ENCODE peak calls at places on chromosomes 16 and 17, in seven cellular contexts. One of them, this sample, is unnamed.

GRCh38 chr17:57302690-57303089 is 46.4 kb downstream of the MSI2 start:
- DNase-seq in bronchial epithelial cell: no peak
- DNase-seq in left ventricle myocardium inferior: no peak
- DNase-seq in heart right ventricle: no peak
- DNase-seq in astrocyte of the cerebellum: no peak
- DNase-seq in CD8-positive, alpha-beta T cell: no peak
- DNase-seq in breast epithelium: no peak
- DNase-seq in this sample: no peak

GRCh38 chr16:87602005-87602790 is at the start of gene JPH3:
- DNase-seq in bronchial epithelial cell: no peak
- DNase-seq in left ventricle myocardium inferior: no peak
- DNase-seq in heart right ventricle: no peak
- DNase-seq in breast epithelium: no peak
- DNase-seq in astrocyte of the cerebellum: no peak
- DNase-seq in CD8-positive, alpha-beta T cell: no peak
- DNase-seq in this sample: no peak

GRCh38 chr17:29570521-29570920 is 2.0 kb downstream of the TP53I13 start:
- DNase-seq in breast epithelium: peak; percentile 42
- DNase-seq in left ventricle myocardium inferior: no peak
- DNase-seq in heart right ventricle: no peak
- DNase-seq in CD8-positive, alpha-beta T cell: no peak
- DNase-seq in astrocyte of the cerebellum: no peak
- DNase-seq in bronchial epithelial cell: no peak
- DNase-seq in this sample: no peak

GRCh38 chr17:17749921-17750320 is 68.7 kb downstream of the RAI1 start:
- DNase-seq in breast epithelium: no peak
- DNase-seq in left ventricle myocardium inferior: no peak
- DNase-seq in CD8-positive, alpha-beta T cell: no peak
- DNase-seq in bronchial epithelial cell: peak; percentile 76
- DNase-seq in astrocyte of the cerebellum: no peak
- DNase-seq in heart right ventricle: no peak
- DNase-seq in this sample: no peak

GRCh38 chr17:57544834-57545463 is 200.2 kb downstream of the CCDC182 start:
- DNase-seq in astrocyte of the cerebellum: no peak
- DNase-seq in breast epithelium: no peak
- DNase-seq in left ventricle myocardium inferior: no peak
- DNase-seq in heart right ventricle: no peak
- DNase-seq in bronchial epithelial cell: no peak
- DNase-seq in CD8-positive, alpha-beta T cell: no peak
- DNase-seq in this sample: no peak

GRCh38 chr16:84599528-84600202 is 18.2 kb downstream of the COTL1 start:
- DNase-seq in bronchial epithelial cell: peak; percentile 18
- DNase-seq in astrocyte of the cerebellum: peak; percentile 65
- DNase-seq in CD8-positive, alpha-beta T cell: no peak
- DNase-seq in heart right ventricle: peak; percentile 60
- DNase-seq in left ventricle myocardium inferior: peak; percentile 63
- DNase-seq in breast epithelium: no peak
- DNase-seq in this sample: no peak

GRCh38 chr17:17900615-17901520 is 64.1 kb upstream of the SREBF1 start:
- DNase-seq in astrocyte of the cerebellum: peak; percentile 95
- DNase-seq in breast epithelium: peak; percentile 72
- DNase-seq in heart right ventricle: peak; percentile 73
- DNase-seq in left ventricle myocardium inferior: peak; percentile 81
- DNase-seq in bronchial epithelial cell: peak; percentile 74
- DNase-seq in CD8-positive, alpha-beta T cell: no peak
- DNase-seq in this sample: peak; percentile 65

GRCh38 chr17:29621751-29622194 is 939 bp downstream of the CORO6 start:
- DNase-seq in bronchial epithelial cell: no peak
- DNase-seq in breast epithelium: no peak
- DNase-seq in CD8-positive, alpha-beta T cell: no peak
- DNase-seq in left ventricle myocardium inferior: no peak
- DNase-seq in astrocyte of the cerebellum: no peak
- DNase-seq in heart right ventricle: no peak
- DNase-seq in this sample: no peak

GRCh38 chr17:1709971-1710806 is at the start of gene TLCD2:
- DNase-seq in astrocyte of the cerebellum: no peak
- DNase-seq in breast epithelium: no peak
- DNase-seq in left ventricle myocardium inferior: peak; percentile 80
- DNase-seq in bronchial epithelial cell: peak; percentile 59
- DNase-seq in CD8-positive, alpha-beta T cell: no peak
- DNase-seq in heart right ventricle: peak; percentile 81
- DNase-seq in this sample: no peak

GRCh38 chr16:72241930-72242329 is 70.0 kb upstream of the PMFBP1 start:
- DNase-seq in astrocyte of the cerebellum: peak; percentile 31
- DNase-seq in heart right ventricle: no peak
- DNase-seq in CD8-positive, alpha-beta T cell: no peak
- DNase-seq in left ventricle myocardium inferior: no peak
- DNase-seq in bronchial epithelial cell: peak; percentile 50
- DNase-seq in breast epithelium: no peak
- DNase-seq in this sample: peak; percentile 10

GRCh38 chr16:31118223-31119155 is 1.0 kb downstream of the KAT8 start:
- DNase-seq in CD8-positive, alpha-beta T cell: no peak
- DNase-seq in astrocyte of the cerebellum: no peak
- DNase-seq in left ventricle myocardium inferior: no peak
- DNase-seq in breast epithelium: no peak
- DNase-seq in heart right ventricle: no peak
- DNase-seq in bronchial epithelial cell: peak; percentile 100
- DNase-seq in this sample: no peak

GRCh38 chr17:61452301-61453290 is at the start of gene TBX4:
- DNase-seq in heart right ventricle: no peak
- DNase-seq in bronchial epithelial cell: no peak
- DNase-seq in left ventricle myocardium inferior: no peak
- DNase-seq in breast epithelium: no peak
- DNase-seq in astrocyte of the cerebellum: no peak
- DNase-seq in CD8-positive, alpha-beta T cell: no peak
- DNase-seq in this sample: no peak

GRCh38 chr17:80886641-80887573 is 104.7 kb upstream of the CHMP6 start:
- DNase-seq in heart right ventricle: no peak
- DNase-seq in bronchial epithelial cell: no peak
- DNase-seq in breast epithelium: no peak
- DNase-seq in astrocyte of the cerebellum: no peak
- DNase-seq in CD8-positive, alpha-beta T cell: no peak
- DNase-seq in left ventricle myocardium inferior: peak; percentile 9
- DNase-seq in this sample: no peak

GRCh38 chr17:50221500-50222480 is 20.4 kb upstream of the COL1A1 start:
- DNase-seq in left ventricle myocardium inferior: no peak
- DNase-seq in bronchial epithelial cell: peak; percentile 91
- DNase-seq in CD8-positive, alpha-beta T cell: no peak
- DNase-seq in astrocyte of the cerebellum: no peak
- DNase-seq in breast epithelium: no peak
- DNase-seq in heart right ventricle: peak; percentile 40
- DNase-seq in this sample: no peak

GRCh38 chr17:50222922-50223321 is 21.5 kb upstream of the COL1A1 start:
- DNase-seq in bronchial epithelial cell: no peak
- DNase-seq in left ventricle myocardium inferior: no peak
- DNase-seq in breast epithelium: no peak
- DNase-seq in astrocyte of the cerebellum: no peak
- DNase-seq in heart right ventricle: no peak
- DNase-seq in CD8-positive, alpha-beta T cell: no peak
- DNase-seq in this sample: no peak

GRCh38 chr17:50220811-50221210 is 19.4 kb upstream of the COL1A1 start:
- DNase-seq in left ventricle myocardium inferior: no peak
- DNase-seq in CD8-positive, alpha-beta T cell: no peak
- DNase-seq in heart right ventricle: no peak
- DNase-seq in breast epithelium: no peak
- DNase-seq in astrocyte of the cerebellum: no peak
- DNase-seq in bronchial epithelial cell: no peak
- DNase-seq in this sample: no peak

GRCh38 chr17:50219939-50220465 is 18.6 kb upstream of the COL1A1 start:
- DNase-seq in left ventricle myocardium inferior: no peak
- DNase-seq in breast epithelium: no peak
- DNase-seq in bronchial epithelial cell: peak; percentile 25
- DNase-seq in astrocyte of the cerebellum: no peak
- DNase-seq in CD8-positive, alpha-beta T cell: no peak
- DNase-seq in heart right ventricle: peak; percentile 45
- DNase-seq in this sample: no peak

GRCh38 chr17:50225693-50226092 is 24.3 kb upstream of the COL1A1 start:
- DNase-seq in heart right ventricle: no peak
- DNase-seq in CD8-positive, alpha-beta T cell: no peak
- DNase-seq in breast epithelium: no peak
- DNase-seq in astrocyte of the cerebellum: no peak
- DNase-seq in left ventricle myocardium inferior: no peak
- DNase-seq in bronchial epithelial cell: no peak
- DNase-seq in this sample: no peak
- TF ChIP-seq CTCF in heart right ventricle: no peak
- TF ChIP-seq CTCF in CD8-positive, alpha-beta T cell: no peak
- TF ChIP-seq CTCF in breast epithelium: no peak
- TF ChIP-seq CTCF in astrocyte of the cerebellum: no peak
- TF ChIP-seq CTCF in left ventricle myocardium inferior: no peak
- TF ChIP-seq CTCF in bronchial epithelial cell: no peak
- TF ChIP-seq CTCF in this sample: no peak

GRCh38 chr17:40110457-40110856 is 10.1 kb upstream of the NR1D1 start:
- DNase-seq in CD8-positive, alpha-beta T cell: no peak
- DNase-seq in left ventricle myocardium inferior: no peak
- DNase-seq in astrocyte of the cerebellum: no peak
- DNase-seq in heart right ventricle: no peak
- DNase-seq in bronchial epithelial cell: no peak
- DNase-seq in breast epithelium: peak; percentile 51
- DNase-seq in this sample: no peak

GRCh38 chr17:40110026-40110425 is 9.6 kb upstream of the NR1D1 start:
- DNase-seq in breast epithelium: no peak
- DNase-seq in heart right ventricle: no peak
- DNase-seq in astrocyte of the cerebellum: no peak
- DNase-seq in left ventricle myocardium inferior: no peak
- DNase-seq in CD8-positive, alpha-beta T cell: no peak
- DNase-seq in bronchial epithelial cell: no peak
- DNase-seq in this sample: no peak

GRCh38 chr17:40111221-40112128 is 10.3 kb upstream of the MSL1 start:
- DNase-seq in CD8-positive, alpha-beta T cell: peak; percentile 57
- DNase-seq in breast epithelium: peak; percentile 82
- DNase-seq in bronchial epithelial cell: peak; percentile 77
- DNase-seq in heart right ventricle: peak; percentile 88
- DNase-seq in left ventricle myocardium inferior: peak; percentile 91
- DNase-seq in astrocyte of the cerebellum: peak; percentile 91
- DNase-seq in this sample: peak; percentile 82

GRCh38 chr17:40107266-40107980 is 7.0 kb upstream of the NR1D1 start:
- DNase-seq in breast epithelium: no peak
- DNase-seq in heart right ventricle: no peak
- DNase-seq in bronchial epithelial cell: no peak
- DNase-seq in left ventricle myocardium inferior: peak; percentile 25
- DNase-seq in astrocyte of the cerebellum: no peak
- DNase-seq in CD8-positive, alpha-beta T cell: no peak
- DNase-seq in this sample: no peak

DNA sequence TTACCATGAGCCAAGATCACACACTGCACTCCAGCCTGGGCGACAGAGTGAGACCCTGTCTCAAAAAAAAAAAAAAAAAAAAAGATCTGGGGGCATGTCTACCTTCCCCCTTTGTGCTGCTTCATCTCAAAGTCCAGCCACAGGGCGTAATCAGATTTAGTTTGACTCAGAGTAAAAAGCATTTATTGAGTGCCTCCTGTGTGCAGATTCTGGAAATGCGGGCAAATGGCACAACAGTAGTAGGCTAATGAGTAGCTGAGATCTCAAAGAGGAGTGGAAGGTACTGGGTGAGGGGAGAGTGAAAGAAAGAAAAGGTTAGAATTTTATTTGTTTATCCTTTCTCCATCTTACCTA is 9.1 kb upstream of the NR1D1 start:
- DNase-seq in left ventricle myocardium inferior: peak; percentile 3
- DNase-seq in heart right ventricle: no peak
- DNase-seq in astrocyte of the cerebellum: no peak
- DNase-seq in breast epithelium: no peak
- DNase-seq in bronchial epithelial cell: no peak
- DNase-seq in CD8-positive, alpha-beta T cell: no peak
- DNase-seq in this sample: no peak
- H3K4me3 ChIP-seq in left ventricle myocardium inferior: no peak overlapping the region
- H3K4me3 ChIP-seq in heart right ventricle: no peak overlapping the region
- H3K4me3 ChIP-seq in astrocyte of the cerebellum: no peak overlapping the region
- H3K4me3 ChIP-seq in breast epithelium: no peak overlapping the region
- H3K4me3 ChIP-seq in bronchial epithelial cell: no peak overlapping the region
- H3K4me3 ChIP-seq in CD8-positive, alpha-beta T cell: no peak overlapping the region
- H3K4me3 ChIP-seq in this sample: no peak overlapping the region

GRCh38 chr17:41785876-41786226 is 660 bp downstream of the JUP start:
- DNase-seq in heart right ventricle: peak; percentile 59
- DNase-seq in astrocyte of the cerebellum: no peak
- DNase-seq in CD8-positive, alpha-beta T cell: no peak
- DNase-seq in bronchial epithelial cell: peak; percentile 75
- DNase-seq in breast epithelium: peak; percentile 88
- DNase-seq in left ventricle myocardium inferior: no peak
- DNase-seq in this sample: no peak

GRCh38 chr17:41787021-41787418 is 509 bp upstream of the JUP start:
- DNase-seq in CD8-positive, alpha-beta T cell: no peak
- DNase-seq in breast epithelium: no peak
- DNase-seq in heart right ventricle: no peak
- DNase-seq in bronchial epithelial cell: peak; percentile 100
- DNase-seq in astrocyte of the cerebellum: no peak
- DNase-seq in left ventricle myocardium inferior: no peak
- DNase-seq in this sample: no peak

GRCh38 chr17:41785091-41785875 is 1.2 kb downstream of the JUP start:
- DNase-seq in bronchial epithelial cell: peak; percentile 66
- DNase-seq in heart right ventricle: no peak
- DNase-seq in CD8-positive, alpha-beta T cell: no peak
- DNase-seq in astrocyte of the cerebellum: no peak
- DNase-seq in left ventricle myocardium inferior: no peak
- DNase-seq in breast epithelium: no peak
- DNase-seq in this sample: no peak

GRCh38 chr17:41784207-41784744 is 2.2 kb downstream of the JUP start:
- DNase-seq in heart right ventricle: peak; percentile 68
- DNase-seq in CD8-positive, alpha-beta T cell: no peak
- DNase-seq in breast epithelium: peak; percentile 67
- DNase-seq in astrocyte of the cerebellum: no peak
- DNase-seq in bronchial epithelial cell: peak; percentile 94
- DNase-seq in left ventricle myocardium inferior: peak; percentile 67
- DNase-seq in this sample: peak; percentile 73

GRCh38 chr17:41786227-41787020 is at the start of gene JUP:
- DNase-seq in astrocyte of the cerebellum: peak; percentile 98
- DNase-seq in breast epithelium: peak; percentile 100
- DNase-seq in CD8-positive, alpha-beta T cell: peak; percentile 69
- DNase-seq in bronchial epithelial cell: no peak
- DNase-seq in heart right ventricle: peak; percentile 100
- DNase-seq in left ventricle myocardium inferior: peak; percentile 100
- DNase-seq in this sample: peak; percentile 100
- TF ChIP-seq CTCF in astrocyte of the cerebellum: peak; percentile 53
- TF ChIP-seq CTCF in breast epithelium: peak; percentile 70
- TF ChIP-seq CTCF in CD8-positive, alpha-beta T cell: peak; percentile 27
- TF ChIP-seq CTCF in bronchial epithelial cell: peak; percentile 51
- TF ChIP-seq CTCF in heart right ventricle: peak; percentile 67
- TF ChIP-seq CTCF in left ventricle myocardium inferior: peak; percentile 78
- TF ChIP-seq CTCF in this sample: peak; percentile 76

DNA sequence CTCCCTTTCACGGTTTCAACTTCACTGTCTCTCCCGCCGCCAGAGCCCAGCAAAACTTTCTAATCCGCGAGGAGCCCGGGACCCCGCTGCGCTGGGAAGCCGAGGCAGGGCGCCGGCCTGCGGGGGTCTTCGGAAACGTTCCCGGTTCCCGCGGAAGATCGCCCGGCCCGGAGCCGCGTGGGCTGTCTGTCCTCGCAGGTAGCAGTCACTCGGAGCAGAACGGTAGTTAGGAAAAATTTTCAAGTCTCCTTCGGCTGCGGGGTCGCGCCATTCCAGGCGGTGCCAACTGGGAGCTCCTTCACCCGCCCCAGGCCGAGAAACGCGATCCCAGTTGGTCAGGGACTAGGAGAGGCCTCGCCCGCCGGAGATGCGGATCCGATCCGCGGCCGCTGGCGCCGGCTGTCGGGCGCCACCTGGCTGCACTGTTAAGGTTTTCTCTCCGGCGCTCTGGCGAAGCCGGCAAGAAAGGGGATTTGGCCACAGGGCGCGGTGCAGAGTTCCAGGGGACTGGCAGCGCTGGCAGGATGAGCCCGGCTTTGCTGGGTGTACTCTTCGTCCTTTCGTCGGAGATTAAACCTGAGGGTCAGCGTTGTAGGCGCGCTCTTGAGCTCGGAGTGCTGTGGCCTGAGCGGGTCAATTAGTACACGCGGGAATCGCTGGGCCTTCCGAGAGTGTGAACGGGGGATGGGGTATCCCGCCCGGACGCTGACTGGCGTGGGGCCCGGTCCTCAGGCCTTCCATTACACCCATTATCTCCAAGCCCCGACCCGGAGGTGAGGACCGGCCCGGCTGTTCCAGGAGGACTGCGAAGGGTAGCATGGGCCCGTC is 135.4 kb downstream of the KCNJ12 start:
- DNase-seq in CD8-positive, alpha-beta T cell: peak; percentile 52
- DNase-seq in bronchial epithelial cell: peak; percentile 50
- DNase-seq in left ventricle myocardium inferior: peak; percentile 86
- DNase-seq in breast epithelium: peak; percentile 78
- DNase-seq in astrocyte of the cerebellum: peak; percentile 46
- DNase-seq in heart right ventricle: peak; percentile 86
- DNase-seq in this sample: no peak
- H3K4me3 ChIP-seq in CD8-positive, alpha-beta T cell: peak overlapping the region; percentile 52
- H3K4me3 ChIP-seq in bronchial epithelial cell: peak overlapping the region; percentile 34
- H3K4me3 ChIP-seq in left ventricle myocardium inferior: peak overlapping the region; percentile 77
- H3K4me3 ChIP-seq in breast epithelium: peak overlapping the region; percentile 43
- H3K4me3 ChIP-seq in astrocyte of the cerebellum: peak overlapping the region; percentile 50
- H3K4me3 ChIP-seq in heart right ventricle: peak overlapping the region; percentile 65
- H3K4me3 ChIP-seq in this sample: no peak overlapping the region